ENCODE peak calls at places on chromosome 21, in seven cellular contexts. U, A, V, P, E, J and O are unnamed samples.

GRCh38 chr21:17921579-17922530 is 102.7 kb upstream of the C21orf91 start:
- DNase-seq in U (no peak), E (no peak), P (no peak), J (no peak), V (peak), A (peak), O (no peak)

GRCh38 chr21:36323032-36323431 is 3.0 kb downstream of the MORC3 start:
- DNase-seq in E (no peak), U (no peak), V (no peak), J (no peak), A (peak), P (no peak), O (no peak)

GRCh38 chr21:41992576-41992975 is 17.6 kb downstream of the ZBTB21 start:
- DNase-seq in E (no peak), A (no peak), P (no peak), J (no peak), U (no peak), V (no peak), O (no peak)

GRCh38 chr21:38597436-38597835 is 99.2 kb upstream of the ERG start:
- DNase-seq in V (no peak), J (no peak), P (no peak), U (no peak), E (no peak), A (no peak), O (no peak)

GRCh38 chr21:31798842-31799691 is 67.1 kb upstream of the SCAF4 start:
- DNase-seq in J (no peak), V (no peak), A (no peak), E (no peak), U (no peak), P (no peak), O (no peak)

GRCh38 chr21:44836666-44837471 is 19.0 kb upstream of the SUMO3 start:
- DNase-seq in U (peak), E (no peak), P (no peak), J (no peak), A (peak), V (peak), O (peak)

GRCh38 chr21:32930673-32931072 is 95.1 kb upstream of the OLIG2 start:
- DNase-seq in P (no peak), J (no peak), V (no peak), E (no peak), A (no peak), U (no peak), O (no peak)

GRCh38 chr21:43929217-43929971 is 64.4 kb downstream of the AGPAT3 start:
- DNase-seq in P (no peak), E (no peak), U (no peak), J (no peak), V (no peak), A (peak), O (no peak)

GRCh38 chr21:41066086-41066938 is 101.6 kb upstream of the BACE2 start:
- DNase-seq in J (no peak), A (no peak), U (no peak), P (no peak), E (no peak), V (no peak), O (no peak)

GRCh38 chr21:38910390-38911008 is 104.8 kb downstream of the ETS2 start:
- DNase-seq in V (no peak), A (no peak), E (no peak), P (no peak), J (no peak), U (no peak), O (no peak)

GRCh38 chr21:44338971-44339910 is at the start of gene CFAP410:
- DNase-seq in U (peak), J (peak), A (peak), V (peak), E (peak), P (peak), O (peak)

GRCh38 chr21:25005388-25005787 is 601.9 kb downstream of the MRPL39 start:
- DNase-seq in P (no peak), J (no peak), V (peak), U (peak), E (no peak), A (no peak), O (no peak)

GRCh38 chr21:35048183-35048601 is 910 bp downstream of the RUNX1 start:
- DNase-seq in P (no peak), A (no peak), J (no peak), U (no peak), E (no peak), V (peak), O (peak)

GRCh38 chr21:41207401-41208388 is 39.7 kb downstream of the BACE2 start:
- DNase-seq in P (no peak), U (peak), A (peak), V (peak), J (no peak), E (no peak), O (peak)

GRCh38 chr21:45540601-45540970 is 1.7 kb downstream of the SLC19A1 start:
- DNase-seq in A (no peak), J (no peak), P (no peak), E (no peak), U (no peak), V (no peak), O (no peak)

GRCh38 chr21:43321111-43321510 is 105.8 kb downstream of the SIK1 start:
- DNase-seq in E (no peak), J (no peak), A (no peak), U (no peak), V (no peak), P (no peak), O (no peak)

GRCh38 chr21:44949161-44950015 is 9.6 kb downstream of the SLX9 start:
- DNase-seq in U (peak), P (no peak), E (peak), V (peak), A (peak), J (no peak), O (peak)

GRCh38 chr21:15060776-15061175 is 4.0 kb downstream of the NRIP1 start:
- DNase-seq in P (no peak), E (no peak), A (no peak), J (no peak), U (peak), V (peak), O (no peak)

GRCh38 chr21:39347537-39347936 is 1.4 kb downstream of the HMGN1 start:
- DNase-seq in V (no peak), J (no peak), E (no peak), P (no peak), U (no peak), A (no peak), O (no peak)

GRCh38 chr21:31660134-31660565 is 657 bp downstream of the SOD1 start:
- DNase-seq in J (no peak), V (peak), A (peak), U (no peak), P (no peak), E (no peak), O (no peak)

GRCh38 chr21:37240978-37241377 is 26.2 kb downstream of the VPS26C start:
- DNase-seq in E (no peak), P (no peak), A (no peak), U (no peak), V (no peak), J (no peak), O (no peak)

GRCh38 chr21:45263534-45263933 is 24.2 kb downstream of the POFUT2 start:
- DNase-seq in P (no peak), U (no peak), A (no peak), V (no peak), E (no peak), J (no peak), O (no peak)